ENCODE peak calls at places on chromosomes 3 and 15, in five cellular contexts. K is mesendoderm, R is neuronal stem cell, O is IMR-90, S is H1. U is an unnamed sample.

GRCh38 chr3:189756651-189757078 is 125.5 kb downstream of the TP63 start:
- DNase-seq in K (peak; percentile 78), R (no peak), O (no peak), S (no peak), U (no peak)

GRCh38 chr3:155404486-155404885 is 111.0 kb upstream of the STRIT1 start:
- DNase-seq in K (no peak), R (no peak), O (no peak), S (no peak), U (no peak)

GRCh38 chr15:27249046-27249722 is 278.2 kb downstream of the GABRG3 start:
- DNase-seq in K (no peak), R (no peak), O (no peak), S (no peak), U (no peak)

GRCh38 chr15:66498501-66499386 is 1.2 kb upstream of the SNAPC5 start:
- DNase-seq in K (peak; percentile 44), R (no peak), O (peak; percentile 51), S (no peak), U (peak; percentile 48)

GRCh38 chr3:170337420-170337819 is 20.1 kb upstream of the SKIL start:
- DNase-seq in K (no peak), R (no peak), O (no peak), S (no peak), U (no peak)

GRCh38 chr3:7897643-7898042 is 604.0 kb upstream of the LMCD1 start:
- DNase-seq in K (no peak), R (no peak), O (no peak), S (no peak), U (no peak)

GRCh38 chr3:152147748-152148147 is 121.0 kb upstream of the MBNL1 start:
- DNase-seq in K (no peak), R (no peak), O (no peak), S (no peak), U (no peak)

GRCh38 chr3:149388001-149388435 is 10.6 kb upstream of the TM4SF1 start:
- DNase-seq in K (no peak), R (no peak), O (peak; percentile 99), S (no peak), U (peak; percentile 88)

GRCh38 chr3:139260041-139260486 is 83.8 kb upstream of the MRPS22 start:
- DNase-seq in K (no peak), R (no peak), O (no peak), S (peak; percentile 39), U (no peak)

GRCh38 chr3:49277357-49277723 is 308 bp upstream of the C3orf62 start:
- DNase-seq in K (no peak), R (no peak), O (no peak), S (no peak), U (no peak)

GRCh38 chr3:167032267-167032876 is 347.7 kb downstream of the ZBBX start:
- DNase-seq in K (peak; percentile 71), R (peak; percentile 35), O (peak; percentile 39), S (no peak), U (peak; percentile 71)

GRCh38 chr15:69666441-69666882 is 213.8 kb downstream of the RPLP1 start:
- DNase-seq in K (no peak), R (no peak), O (peak; percentile 31), S (no peak), U (peak; percentile 7)

GRCh38 chr3:114727373-114727772 is 419.7 kb downstream of the ZBTB20 start:
- DNase-seq in K (no peak), R (no peak), O (no peak), S (no peak), U (no peak)

GRCh38 chr3:71973337-71974030 is 188.5 kb upstream of the PROK2 start:
- DNase-seq in K (no peak), R (no peak), O (no peak), S (no peak), U (no peak)

GRCh38 chr3:58041826-58042324 is 33.7 kb downstream of the FLNB start:
- DNase-seq in K (no peak), R (no peak), O (peak; percentile 90), S (no peak), U (peak; percentile 80)

GRCh38 chr3:24604215-24604614 is 109.6 kb upstream of the THRB start:
- DNase-seq in K (no peak), R (no peak), O (no peak), S (no peak), U (no peak)

GRCh38 chr15:28896944-28897343 is 11.2 kb downstream of the APBA2 start:
- DNase-seq in K (no peak), R (no peak), O (peak; percentile 95), S (no peak), U (peak; percentile 94)

GRCh38 chr3:21436846-21437245 is 314.2 kb downstream of the ZNF385D start:
- DNase-seq in K (peak; percentile 7), R (no peak), O (no peak), S (no peak), U (no peak)

GRCh38 chr3:72041531-72041930 is 256.6 kb upstream of the PROK2 start:
- DNase-seq in K (no peak), R (no peak), O (no peak), S (no peak), U (no peak)

GRCh38 chr3:169998668-169999131 is 32.1 kb downstream of the SEC62 start:
- DNase-seq in K (no peak), R (no peak), O (peak; percentile 99), S (no peak), U (peak; percentile 76)

GRCh38 chr3:132726341-132726823 is 4.2 kb upstream of the NPHP3 start:
- DNase-seq in K (peak; percentile 57), R (peak; percentile 48), O (peak; percentile 22), S (no peak), U (peak; percentile 57)

GRCh38 chr3:46344476-46344875 is 9.4 kb upstream of the CCR2 start:
- DNase-seq in K (no peak), R (no peak), O (no peak), S (no peak), U (no peak)

GRCh38 chr3:98035208-98035607 is at the start of gene GABRR3:
- DNase-seq in K (no peak), R (no peak), O (no peak), S (no peak), U (no peak)

GRCh38 chr3:53544357-53544756 is 49.9 kb downstream of the CACNA1D start:
- DNase-seq in K (no peak), R (no peak), O (no peak), S (no peak), U (no peak)

GRCh38 chr3:195550723-195551122 is 7.6 kb upstream of the PPP1R2 start:
- DNase-seq in K (no peak), R (no peak), O (no peak), S (no peak), U (no peak)

DNA sequence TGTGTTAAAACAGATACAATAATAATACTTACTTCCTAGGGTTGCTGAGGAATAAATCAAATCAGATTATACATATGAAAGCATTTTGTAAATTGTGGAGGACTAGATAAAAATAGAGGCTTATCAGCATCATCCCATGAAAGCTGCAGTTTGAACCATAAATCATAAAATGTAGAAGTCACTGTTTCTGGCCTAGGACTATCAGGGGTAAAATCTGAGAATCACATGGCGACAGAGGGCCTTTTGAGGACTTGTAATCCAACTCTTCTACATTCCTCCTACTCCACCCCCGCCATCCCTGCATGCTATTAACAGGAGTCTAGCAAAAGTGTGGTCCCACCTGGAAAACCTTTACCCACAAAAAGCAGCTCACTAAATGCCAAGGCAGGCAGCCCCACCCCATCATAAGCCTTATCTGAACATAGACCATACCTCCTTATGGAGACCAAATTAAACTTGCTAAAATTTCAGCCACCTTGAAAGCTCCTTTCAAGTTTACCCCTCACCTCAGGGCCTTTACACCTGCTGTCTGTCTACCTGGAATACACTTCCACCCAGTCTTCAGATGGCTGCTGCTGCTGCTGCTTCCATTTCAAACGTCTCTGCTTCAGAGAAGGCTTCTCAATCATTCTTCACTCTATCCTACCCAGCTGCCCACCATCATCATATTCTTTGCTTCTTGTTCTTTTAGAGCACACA is 11.5 kb downstream of the MB21D2 start:
- DNase-seq in K (no peak), R (no peak), O (no peak), S (no peak), U (no peak)
- H2BK120ac ChIP-seq in K (no peak overlapping the region), R (no peak overlapping the region), O (no peak overlapping the region), S (no peak overlapping the region), U (no peak overlapping the region)

DNA sequence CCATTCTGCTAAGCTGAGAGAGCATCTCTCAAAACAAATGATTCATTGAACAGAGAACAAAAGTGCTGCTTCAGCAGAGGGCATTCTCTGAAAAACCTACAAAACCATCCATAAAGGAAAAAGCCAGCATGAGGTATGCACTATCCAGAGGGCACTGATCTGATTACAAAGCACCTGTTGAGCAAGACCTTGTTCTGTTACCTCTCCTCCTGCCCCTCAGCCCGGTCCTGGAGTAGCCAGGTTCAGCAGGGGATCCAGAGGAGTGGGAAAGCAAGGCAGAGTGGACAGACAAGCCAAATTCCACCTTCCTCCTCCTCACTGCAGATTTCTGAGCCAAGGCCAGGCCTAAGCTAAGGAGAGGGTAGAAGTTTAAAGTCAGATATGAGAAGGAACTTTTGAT is 31.8 kb upstream of the SPRED1 start:
- DNase-seq in K (no peak), R (no peak), O (no peak), S (no peak), U (no peak)
- H2BK120ac ChIP-seq in K (no peak overlapping the region), R (no peak overlapping the region), O (no peak overlapping the region), S (no peak overlapping the region), U (no peak overlapping the region)

GRCh38 chr15:101149864-101150722 is 101.8 kb downstream of the CHSY1 start:
- DNase-seq in K (no peak), R (no peak), O (no peak), S (no peak), U (no peak)

GRCh38 chr15:101151286-101151685 is 100.6 kb downstream of the CHSY1 start:
- DNase-seq in K (no peak), R (no peak), O (no peak), S (no peak), U (no peak)

GRCh38 chr15:101152914-101153313 is 98.9 kb downstream of the CHSY1 start:
- DNase-seq in K (peak; percentile 65), R (no peak), O (no peak), S (peak; percentile 74), U (peak; percentile 12)

GRCh38 chr15:101148881-101149664 is 102.8 kb downstream of the CHSY1 start:
- DNase-seq in K (peak; percentile 87), R (no peak), O (no peak), S (no peak), U (no peak)

DNA sequence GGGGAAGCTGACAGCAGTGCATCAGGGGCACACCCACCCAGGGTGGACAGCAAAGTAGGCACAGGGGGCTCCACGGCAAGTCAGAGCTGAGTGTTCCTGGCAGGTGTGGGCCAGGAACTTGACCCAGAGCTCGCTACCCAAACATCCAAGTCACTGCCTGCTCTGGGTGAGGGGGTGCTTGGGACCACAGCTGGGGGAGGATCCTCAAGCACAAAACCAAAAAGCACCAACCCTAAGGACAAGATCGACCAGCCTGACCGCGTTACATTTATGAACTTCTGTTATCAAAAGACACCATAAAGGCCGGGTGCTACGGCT is 101.2 kb downstream of the CHSY1 start:
- DNase-seq in K (no peak), R (no peak), O (no peak), S (no peak), U (no peak)
- H2BK120ac ChIP-seq in K (no peak overlapping the region), R (no peak overlapping the region), O (no peak overlapping the region), S (no peak overlapping the region), U (no peak overlapping the region)

GRCh38 chr15:83308671-83309070 is 24.2 kb upstream of the BNC1 start:
- DNase-seq in K (no peak), R (no peak), O (no peak), S (no peak), U (no peak)

GRCh38 chr15:83304861-83305661 is 20.6 kb upstream of the BNC1 start:
- DNase-seq in K (no peak), R (no peak), O (peak; percentile 26), S (no peak), U (no peak)

GRCh38 chr15:83310521-83311456 is 26.3 kb upstream of the BNC1 start:
- DNase-seq in K (no peak), R (no peak), O (no peak), S (no peak), U (peak; percentile 30)

GRCh38 chr15:83305696-83306291 is 21.3 kb upstream of the BNC1 start:
- DNase-seq in K (peak; percentile 82), R (no peak), O (peak; percentile 57), S (no peak), U (peak; percentile 45)

GRCh38 chr15:83306561-83306960 is 22.1 kb upstream of the BNC1 start:
- DNase-seq in K (no peak), R (no peak), O (peak; percentile 50), S (no peak), U (peak; percentile 36)
- H2BK120ac ChIP-seq in K (no peak overlapping the region), R (no peak overlapping the region), O (no peak overlapping the region), S (no peak overlapping the region), U (no peak overlapping the region)

U was measured in mesenchymal stem cell.